ENCODE peak calls at places on chromosome 17, in four cellular contexts. D, U, H and O are unnamed samples.

GRCh38 chr17:49670641-49671040 is 7.3 kb downstream of the SPOP start:
- DNase-seq in D (no peak), U (no peak), H (no peak), O (no peak)

GRCh38 chr17:13647551-13647950 is 45.8 kb upstream of the HS3ST3A1 start:
- DNase-seq in D (no peak), U (no peak), H (no peak), O (no peak)

GRCh38 chr17:79049821-79050220 is 24.8 kb upstream of the ENGASE start:
- DNase-seq in D (no peak), U (no peak), H (no peak), O (no peak)

GRCh38 chr17:8162997-8163977 is 539 bp upstream of the VAMP2 start:
- DNase-seq in D (no peak), U (peak; percentile 35), H (no peak), O (no peak)

GRCh38 chr17:80498920-80499410 is 22.6 kb upstream of the NPTX1 start:
- DNase-seq in D (no peak), U (no peak), H (no peak), O (no peak)

GRCh38 chr17:56297142-56297541 is 143.9 kb downstream of the ANKFN1 start:
- DNase-seq in D (no peak), U (no peak), H (no peak), O (no peak)

GRCh38 chr17:41823580-41823979 is 10.8 kb downstream of the FKBP10 start:
- DNase-seq in D (no peak), U (no peak), H (no peak), O (no peak)

GRCh38 chr17:21513012-21513570 is 136.9 kb downstream of the KCNJ12 start:
- DNase-seq in D (peak; percentile 85), U (peak; percentile 81), H (peak; percentile 80), O (peak; percentile 65)

GRCh38 chr17:14748036-14748715 is 447.3 kb downstream of the HS3ST3B1 start:
- DNase-seq in D (no peak), U (no peak), H (no peak), O (no peak)

GRCh38 chr17:77419547-77420475 is 279.0 kb downstream of the SEC14L1 start:
- DNase-seq in D (no peak), U (no peak), H (no peak), O (no peak)

GRCh38 chr17:20008242-20009051 is 712 bp upstream of the SPECC1 start:
- DNase-seq in D (peak; percentile 53), U (no peak), H (peak; percentile 68), O (peak; percentile 11)

GRCh38 chr17:38617074-38617860 is 11.5 kb upstream of the SRCIN1 start:
- DNase-seq in D (no peak), U (no peak), H (no peak), O (no peak)

GRCh38 chr17:78144146-78144719 is 2.0 kb upstream of the C17orf99 start:
- DNase-seq in D (peak; percentile 86), U (peak; percentile 78), H (peak; percentile 77), O (no peak)

GRCh38 chr17:75181608-75182318 is 996 bp downstream of the SUMO2 start:
- DNase-seq in D (peak; percentile 62), U (peak; percentile 33), H (no peak), O (peak; percentile 51)

GRCh38 chr17:36697907-36698526 is 96.6 kb downstream of the MRM1 start:
- DNase-seq in D (no peak), U (no peak), H (no peak), O (no peak)

GRCh38 chr17:14464741-14465140 is 163.9 kb downstream of the HS3ST3B1 start:
- DNase-seq in D (no peak), U (no peak), H (no peak), O (no peak)

GRCh38 chr17:77398274-77398673 is 257.5 kb downstream of the SEC14L1 start:
- DNase-seq in D (no peak), U (no peak), H (no peak), O (no peak)

GRCh38 chr17:7590743-7591142 is 849 bp upstream of the SOX15 start:
- DNase-seq in D (no peak), U (no peak), H (peak; percentile 44), O (no peak)

GRCh38 chr17:65370669-65371126 is 190.8 kb downstream of the AXIN2 start:
- DNase-seq in D (peak; percentile 73), U (no peak), H (peak; percentile 17), O (no peak)

GRCh38 chr17:7138800-7139381 is 24.3 kb upstream of the ASGR2 start:
- DNase-seq in D (no peak), U (no peak), H (no peak), O (no peak)

GRCh38 chr17:18866866-18867813 is 9.2 kb downstream of the PRPSAP2 start:
- DNase-seq in D (peak; percentile 45), U (no peak), H (no peak), O (no peak)

GRCh38 chr17:44867841-44868240 is 20.2 kb downstream of the HIGD1B start:
- DNase-seq in D (no peak), U (no peak), H (no peak), O (no peak)

GRCh38 chr17:13797863-13798262 is 196.1 kb upstream of the HS3ST3A1 start:
- DNase-seq in D (no peak), U (no peak), H (no peak), O (no peak)

GRCh38 chr17:3951003-3951402 is 13.2 kb downstream of the ATP2A3 start:
- DNase-seq in D (no peak), U (no peak), H (no peak), O (no peak)

GRCh38 chr17:70238228-70238627 is 68.9 kb downstream of the KCNJ2 start:
- DNase-seq in D (no peak), U (no peak), H (peak; percentile 2), O (no peak)

GRCh38 chr17:70242781-70243437 is 73.6 kb downstream of the KCNJ2 start:
- DNase-seq in D (no peak), U (no peak), H (no peak), O (no peak)

GRCh38 chr17:70241071-70241470 is 71.7 kb downstream of the KCNJ2 start:
- DNase-seq in D (no peak), U (no peak), H (no peak), O (no peak)

GRCh38 chr17:70235252-70235651 is 65.9 kb downstream of the KCNJ2 start:
- DNase-seq in D (no peak), U (no peak), H (no peak), O (no peak)

GRCh38 chr17:70239391-70239826 is 70.1 kb downstream of the KCNJ2 start:
- DNase-seq in D (no peak), U (no peak), H (peak; percentile 61), O (no peak)
- H3K9me3 ChIP-seq in D (no peaks in the 10 kb centered on the region), U (no peaks in the 10 kb centered on the region), H (no peaks in the 10 kb centered on the region), O (no peaks in the 10 kb centered on the region)

GRCh38 chr17:26818736-26819135 is 475.2 kb upstream of the WSB1 start:
- DNase-seq in D (no peak), U (no peak), H (peak; percentile 18), O (no peak)
- H3K9me3 ChIP-seq in D (no peaks in the 10 kb centered on the region), U (peaks cover 55% of the 10 kb centered on the region), H (peaks cover 64% of the 10 kb centered on the region), O (peaks cover 36% of the 10 kb centered on the region)

GRCh38 chr17:9900744-9901143 is 4.3 kb downstream of the RCVRN start:
- DNase-seq in D (no peak), U (no peak), H (no peak), O (no peak)
- H3K9me3 ChIP-seq in D (no peaks in the 10 kb centered on the region), U (no peaks in the 10 kb centered on the region), H (no peaks in the 10 kb centered on the region), O (no peaks in the 10 kb centered on the region)

DNA sequence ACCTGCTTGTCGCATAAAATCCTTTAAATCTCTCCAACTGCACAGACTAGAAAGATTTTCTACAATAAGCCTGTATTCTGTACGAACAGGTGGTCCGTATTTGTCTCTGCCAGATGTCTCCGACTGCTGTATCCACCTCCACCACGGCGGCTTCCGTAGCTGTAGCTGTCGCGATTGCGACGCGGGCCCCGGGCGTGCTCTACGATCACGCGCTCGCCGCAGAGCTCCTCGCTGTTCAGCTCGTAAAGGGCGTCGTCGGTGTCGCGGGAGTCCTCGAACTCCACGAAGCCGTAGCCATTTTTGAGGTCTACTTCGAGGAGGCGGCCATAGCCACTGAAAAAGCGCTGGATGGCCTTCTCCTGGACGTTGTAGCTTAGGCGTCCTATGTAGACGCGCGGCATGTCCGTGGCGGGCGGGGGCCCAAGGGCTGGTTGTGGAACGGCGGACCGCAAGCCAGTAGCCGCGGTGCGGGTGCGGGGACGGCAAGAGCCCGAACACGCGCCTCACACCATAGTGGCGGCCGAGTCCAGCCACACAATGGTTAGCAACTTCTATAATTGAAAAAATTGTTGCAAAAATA is 36.1 kb downstream of the ZNF624 start:
- DNase-seq in D (no peak), U (no peak), H (no peak), O (no peak)
- H3K9me3 ChIP-seq in D (no peaks in the 10 kb centered on the region), U (peaks cover 70% of the 10 kb centered on the region), H (peaks cover 97% of the 10 kb centered on the region), O (peaks cover 19% of the 10 kb centered on the region)

GRCh38 chr17:70862295-70862694 is 693.0 kb downstream of the KCNJ2 start:
- DNase-seq in D (no peak), U (no peak), H (no peak), O (no peak)

GRCh38 chr17:70859829-70860228 is 690.5 kb downstream of the KCNJ2 start:
- DNase-seq in D (no peak), U (no peak), H (no peak), O (no peak)

GRCh38 chr17:70855401-70856054 is 686.2 kb downstream of the KCNJ2 start:
- DNase-seq in D (no peak), U (no peak), H (no peak), O (no peak)

GRCh38 chr17:70857351-70857750 is 688.0 kb downstream of the KCNJ2 start:
- DNase-seq in D (no peak), U (no peak), H (no peak), O (no peak)
- H3K9me3 ChIP-seq in D (no peaks in the 10 kb centered on the region), U (no peaks in the 10 kb centered on the region), H (peaks cover 11% of the 10 kb centered on the region), O (no peaks in the 10 kb centered on the region)

DNA sequence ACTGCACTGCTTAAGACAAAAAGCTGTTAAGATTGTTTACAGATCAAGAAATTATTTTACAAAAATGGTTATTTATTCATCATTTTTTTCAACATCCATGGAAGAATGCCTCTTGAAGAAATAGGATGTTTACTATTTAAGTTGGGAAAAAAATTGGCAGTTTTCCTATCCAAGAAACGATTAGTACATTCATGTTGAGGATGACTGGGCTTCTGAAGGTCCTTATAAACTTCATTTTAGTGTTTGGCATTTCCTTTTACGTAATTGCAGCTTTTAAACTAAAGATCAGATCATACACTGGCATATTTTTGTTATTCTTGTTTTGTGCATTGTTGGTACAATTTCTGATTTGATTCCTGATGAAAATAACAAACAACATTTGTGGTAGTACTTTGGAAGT is 11.4 kb downstream of the KCNJ16 start:
- DNase-seq in D (no peak), U (no peak), H (no peak), O (no peak)
- H3K9me3 ChIP-seq in D (no peaks in the 10 kb centered on the region), U (no peaks in the 10 kb centered on the region), H (no peaks in the 10 kb centered on the region), O (no peaks in the 10 kb centered on the region)

DNA sequence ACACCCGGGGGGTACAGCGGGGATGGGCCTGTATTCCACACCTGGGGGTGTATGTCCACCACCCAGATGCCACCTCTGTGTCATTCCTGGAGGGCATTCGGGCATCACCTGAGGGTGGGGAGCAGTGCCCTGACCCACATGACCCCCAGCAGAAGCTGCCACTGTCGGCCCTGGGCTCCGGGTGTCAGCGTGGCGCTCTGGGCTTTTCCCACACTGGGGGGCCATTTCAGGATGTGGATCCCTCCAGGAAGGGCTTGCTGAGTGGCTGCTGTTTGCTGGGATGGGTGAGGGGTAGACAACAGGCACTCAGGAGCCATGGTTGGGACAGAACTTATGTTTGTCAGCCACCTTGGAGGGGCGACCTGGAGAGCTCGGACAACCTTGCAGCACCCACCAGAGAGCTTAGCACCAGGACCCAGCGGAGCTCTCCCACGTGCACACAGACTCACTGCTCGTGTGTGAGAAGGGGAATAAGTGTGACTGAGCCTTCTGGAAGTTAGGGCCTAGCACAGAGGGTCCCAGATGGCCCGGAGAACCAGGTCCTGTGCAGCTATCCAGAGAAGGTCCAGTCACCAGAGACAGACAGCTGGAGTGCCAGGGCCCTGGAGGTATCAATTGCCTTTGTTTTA is 102.7 kb downstream of the METRNL start:
- DNase-seq in D (no peak), U (no peak), H (no peak), O (no peak)
- H3K9me3 ChIP-seq in D (no peaks in the 10 kb centered on the region), U (no peaks in the 10 kb centered on the region), H (no peaks in the 10 kb centered on the region), O (no peaks in the 10 kb centered on the region)